ENCODE peak calls at places on chromosomes 2 and 18, in five cellular contexts. L is upper lobe of right lung, N is fibroblast of mammary gland, H is stomach, S is fibroblast of pulmonary artery. G is an unnamed sample.

GRCh38 chr2:45647986-45648520 is 3.4 kb upstream of the PRKCE start:
- DNase-seq in L (no peak), N (peak; percentile 52), H (no peak), S (no peak), G (no peak)

GRCh38 chr2:134564549-134564948 is 154.3 kb downstream of the TMEM163 start:
- DNase-seq in L (no peak), N (no peak), H (no peak), S (no peak), G (no peak)

GRCh38 chr2:240963376-240964220 is 34.8 kb upstream of the SNED1 start:
- DNase-seq in L (peak; percentile 58), N (no peak), H (peak; percentile 19), S (no peak), G (no peak)

GRCh38 chr2:62229082-62229620 is 33.2 kb downstream of the B3GNT2 start:
- DNase-seq in L (no peak), N (no peak), H (no peak), S (no peak), G (no peak)

GRCh38 chr2:75320893-75321292 is 121.6 kb upstream of the TACR1 start:
- DNase-seq in L (no peak), N (no peak), H (no peak), S (no peak), G (no peak)

GRCh38 chr2:142286618-142287017 is 155.8 kb upstream of the LRP1B start:
- DNase-seq in L (no peak), N (no peak), H (no peak), S (no peak), G (no peak)

GRCh38 chr2:120863661-120864320 is 128.1 kb downstream of the GLI2 start:
- DNase-seq in L (peak; percentile 60), N (peak; percentile 85), H (peak; percentile 51), S (peak; percentile 82), G (peak; percentile 75)

GRCh38 chr2:51291762-51292370 is 259.9 kb upstream of the NRXN1 start:
- DNase-seq in L (no peak), N (no peak), H (no peak), S (no peak), G (no peak)

GRCh38 chr2:20227894-20228505 is 3.1 kb upstream of the SDC1 start:
- DNase-seq in L (peak; percentile 39), N (no peak), H (no peak), S (no peak), G (no peak)

GRCh38 chr18:76494541-76495403 is at the start of gene ZNF516:
- DNase-seq in L (no peak), N (no peak), H (peak; percentile 45), S (peak; percentile 42), G (peak; percentile 47)

GRCh38 chr18:44134447-44134846 is 546.2 kb upstream of the SETBP1 start:
- DNase-seq in L (no peak), N (no peak), H (no peak), S (no peak), G (no peak)

GRCh38 chr2:64975232-64975791 is 13.9 kb upstream of the SLC1A4 start:
- DNase-seq in L (no peak), N (peak; percentile 41), H (no peak), S (peak; percentile 22), G (peak; percentile 56)

GRCh38 chr18:22250026-22250425 is 80.6 kb downstream of the GATA6 start:
- DNase-seq in L (no peak), N (no peak), H (no peak), S (no peak), G (no peak)

GRCh38 chr2:144159264-144159663 is 360.7 kb downstream of the ZEB2 start:
- DNase-seq in L (no peak), N (no peak), H (no peak), S (no peak), G (no peak)

GRCh38 chr2:226796012-226796839 is 3.4 kb downstream of the IRS1 start:
- DNase-seq in L (no peak), N (no peak), H (no peak), S (no peak), G (no peak)

GRCh38 chr2:191574232-191574631 is 103.7 kb upstream of the NABP1 start:
- DNase-seq in L (no peak), N (no peak), H (no peak), S (no peak), G (no peak)

GRCh38 chr2:121346407-121346806 is 61.4 kb upstream of the TFCP2L1 start:
- DNase-seq in L (no peak), N (no peak), H (no peak), S (no peak), G (no peak)

GRCh38 chr2:201638331-201638730 is 5.0 kb downstream of the TMEM237 start:
- DNase-seq in L (no peak), N (no peak), H (no peak), S (no peak), G (no peak)

GRCh38 chr18:4207383-4207782 is 247.7 kb downstream of the DLGAP1 start:
- DNase-seq in L (no peak), N (no peak), H (no peak), S (no peak), G (no peak)

GRCh38 chr2:237281900-237282306 is 132.1 kb downstream of the COL6A3 start:
- DNase-seq in L (no peak), N (peak; percentile 98), H (no peak), S (peak; percentile 94), G (peak; percentile 91)

GRCh38 chr2:31197669-31198068 is 19.6 kb downstream of the CAPN14 start:
- DNase-seq in L (no peak), N (no peak), H (no peak), S (no peak), G (no peak)

GRCh38 chr18:2894131-2894840 is 47.5 kb downstream of the EMILIN2 start:
- DNase-seq in L (no peak), N (no peak), H (no peak), S (no peak), G (no peak)

GRCh38 chr2:130261970-130262760 is 63.9 kb upstream of the TUBA3E start:
- DNase-seq in L (peak; percentile 57), N (no peak), H (no peak), S (peak; percentile 10), G (no peak)

GRCh38 chr2:20583425-20583881 is 67.4 kb downstream of the HS1BP3 start:
- DNase-seq in L (peak; percentile 57), N (no peak), H (no peak), S (no peak), G (no peak)

GRCh38 chr2:46915281-46915810 is at the start of gene MCFD2:
- DNase-seq in L (peak; percentile 73), N (peak; percentile 21), H (peak; percentile 41), S (peak; percentile 32), G (no peak)

GRCh38 chr2:158191076-158191566 is 89.4 kb downstream of the UPP2 start:
- DNase-seq in L (no peak), N (no peak), H (no peak), S (no peak), G (peak; percentile 80)

GRCh38 chr2:175872716-175873115 is 129.4 kb downstream of the LNPK start:
- DNase-seq in L (no peak), N (peak; percentile 21), H (no peak), S (no peak), G (peak; percentile 45)

GRCh38 chr2:178271629-178272333 is 77.5 kb downstream of the OSBPL6 start:
- DNase-seq in L (no peak), N (peak; percentile 87), H (no peak), S (peak; percentile 85), G (peak; percentile 75)

GRCh38 chr2:95314964-95315611 is 17.9 kb downstream of the KCNIP3 start:
- DNase-seq in L (no peak), N (peak; percentile 33), H (peak; percentile 65), S (peak; percentile 13), G (peak; percentile 51)

GRCh38 chr2:163934134-163934533 is 198.3 kb upstream of the FIGN start:
- DNase-seq in L (no peak), N (no peak), H (no peak), S (no peak), G (no peak)

DNA sequence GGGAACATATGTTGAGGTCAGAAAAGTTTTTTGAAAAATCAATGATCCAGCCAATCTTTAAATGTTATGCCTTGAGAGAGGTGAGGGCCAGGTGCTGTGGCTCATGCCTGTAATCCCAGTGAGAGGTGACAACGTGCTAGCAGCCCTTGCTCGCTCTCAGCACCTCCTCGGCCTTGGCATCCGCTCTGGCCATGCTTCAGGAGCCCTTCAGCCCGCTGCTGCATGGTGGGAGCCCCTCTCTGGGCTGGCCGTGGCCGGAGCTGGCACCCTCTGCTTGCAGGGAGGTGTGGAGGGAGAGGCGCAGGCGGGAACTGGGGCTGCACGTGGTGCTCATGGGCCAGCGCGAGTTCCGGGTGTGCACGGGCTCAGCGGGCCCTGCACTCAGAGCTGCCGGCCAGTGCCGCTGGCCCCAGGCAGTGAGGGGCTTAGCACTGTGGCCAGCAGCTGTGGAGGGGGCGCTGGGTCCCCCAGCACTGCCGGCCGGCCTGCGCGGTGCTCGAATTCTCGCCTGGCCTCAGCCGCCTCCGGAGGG is 61.1 kb downstream of the CCDC195 start:
- DNase-seq in L (no peak), N (no peak), H (no peak), S (no peak), G (no peak)
- TF ChIP-seq CTCF in L (no peak), N (no peak), H (no peak), S (no peak), G (no peak)

DNA sequence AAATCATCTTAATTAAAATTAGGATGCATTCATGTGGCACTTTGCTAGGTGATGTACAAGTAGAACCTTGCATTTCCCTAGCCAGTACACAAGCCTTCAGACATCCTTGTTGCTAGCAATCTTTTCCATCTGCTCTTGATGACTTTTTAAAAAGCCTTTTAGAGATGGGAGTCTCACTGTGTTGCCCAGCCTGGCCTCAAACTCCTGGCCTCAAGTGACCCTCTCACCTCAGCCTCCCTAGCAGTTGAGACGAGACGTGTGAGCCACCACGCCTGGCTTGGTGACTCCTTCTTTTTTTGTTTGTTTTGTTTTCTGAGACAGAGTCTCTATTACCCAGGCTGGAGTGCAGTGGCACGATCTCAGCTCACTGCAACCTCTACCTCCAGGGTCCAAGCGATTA is 1.7 kb upstream of the CCDC88A start:
- DNase-seq in L (no peak), N (no peak), H (no peak), S (no peak), G (no peak)
- H3K4me3 ChIP-seq in L (no peak overlapping the region), N (no peak overlapping the region), H (no peak overlapping the region), S (no peak overlapping the region), G (no peak overlapping the region)

DNA sequence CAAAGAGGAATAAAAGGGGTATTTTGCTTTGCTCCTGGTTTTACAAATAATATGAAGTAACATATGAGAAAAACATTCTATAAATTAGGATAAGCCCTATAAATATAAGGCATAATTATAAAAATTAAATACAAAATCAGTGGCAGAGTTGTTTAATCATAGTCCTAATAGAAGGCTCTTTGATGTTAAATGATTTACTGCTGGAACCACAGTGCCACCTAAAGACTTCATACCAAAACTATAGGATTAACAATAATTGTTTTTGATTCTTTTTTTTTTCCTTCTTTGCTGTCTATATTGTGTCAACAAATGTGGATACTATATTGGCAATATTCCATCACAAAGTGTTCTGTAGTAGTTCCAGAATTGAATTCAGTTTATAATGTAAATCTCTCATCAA is 837.7 kb upstream of the SLC39A10 start:
- DNase-seq in L (no peak), N (peak; percentile 1), H (no peak), S (peak; percentile 3), G (no peak)
- TF ChIP-seq CTCF in L (no peak), N (no peak), H (no peak), S (no peak), G (no peak)

DNA sequence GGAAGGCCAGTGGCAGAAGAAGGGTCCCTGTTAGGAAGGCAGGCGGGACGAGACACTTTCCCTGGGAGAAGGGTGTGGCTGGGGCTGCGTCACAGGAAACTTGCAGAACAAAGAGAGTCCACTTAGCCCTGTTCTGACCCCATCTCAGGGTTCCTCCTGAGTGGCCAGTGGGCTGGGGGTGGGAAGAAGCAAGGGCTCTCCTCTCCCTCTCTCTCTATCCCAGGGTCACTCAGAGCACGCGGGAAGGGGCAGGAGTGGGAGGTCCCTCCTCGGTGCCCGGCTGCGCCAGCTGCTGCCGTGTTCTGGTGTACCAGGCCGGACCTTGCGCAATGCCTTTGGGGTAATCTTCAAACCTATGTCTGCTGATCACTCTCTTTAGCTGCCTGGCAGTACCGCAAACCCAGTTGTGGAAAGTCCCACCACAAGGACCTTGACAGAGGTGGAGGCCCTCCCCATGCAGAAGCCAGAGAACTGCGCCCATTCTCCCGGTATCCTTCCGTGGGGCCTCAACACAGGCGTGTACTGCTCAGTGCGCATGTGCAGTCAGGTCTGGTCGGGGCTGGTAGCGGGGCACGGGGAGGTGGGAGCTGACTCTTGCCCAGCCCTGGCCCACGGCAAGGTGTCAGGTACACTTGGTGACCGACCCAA is 47.8 kb upstream of the ST3GAL5 start:
- DNase-seq in L (peak; percentile 74), N (no peak), H (no peak), S (peak; percentile 52), G (no peak)
- H3K4me3 ChIP-seq in L (no peak overlapping the region), N (no peak overlapping the region), H (no peak overlapping the region), S (no peak overlapping the region), G (no peak overlapping the region)

G was measured in astrocyte of the spinal cord.